ENCODE peak calls at places on chromosomes 4 and X, in five cellular contexts. C, Y, P, W and I are unnamed samples.

GRCh38 chr4:16636911-16637630 is 261.4 kb downstream of the LDB2 start:
- DNase-seq in C (no peak), Y (no peak), P (no peak), W (no peak), I (no peak)

GRCh38 chr4:56086073-56086521 is 137.4 kb downstream of the CEP135 start:
- DNase-seq in C (peak), Y (peak), P (peak), W (peak), I (no peak)

GRCh38 chrX:16739574-16739973 is 20.2 kb downstream of the SYAP1 start:
- DNase-seq in C (no peak), Y (no peak), P (no peak), W (no peak), I (no peak)

GRCh38 chrX:73916931-73917657 is 354.1 kb downstream of the CHIC1 start:
- DNase-seq in C (no peak), Y (no peak), P (no peak), W (no peak), I (no peak)

GRCh38 chr4:92483341-92483740 is 179.6 kb downstream of the GRID2 start:
- DNase-seq in C (no peak), Y (no peak), P (no peak), W (no peak), I (no peak)

GRCh38 chr4:168587326-168588125 is 90.7 kb downstream of the PALLD start:
- DNase-seq in C (no peak), Y (no peak), P (peak), W (no peak), I (no peak)

GRCh38 chrX:103664363-103664762 is 22.1 kb downstream of the MORF4L2 start:
- DNase-seq in C (no peak), Y (peak), P (no peak), W (peak), I (no peak)

GRCh38 chr4:138158746-138159297 is 83.3 kb downstream of the SLC7A11 start:
- DNase-seq in C (no peak), Y (no peak), P (no peak), W (no peak), I (no peak)

GRCh38 chr4:56821394-56822263 is at the start of gene SPINK2:
- DNase-seq in C (peak), Y (peak), P (no peak), W (peak), I (peak)